ENCODE peak calls at places on chromosomes 13 and 19, in nine cellular contexts. A is NCI-H2107; J is NCI-H1092; O is T-helper 1 cell; C is cardiac fibroblast; Y is stimulated activated naive B cell treated with anti-CD40 and anti-IgM and Interleukin-4, amounts not matched to agents 10 μg/mL and 1 μg/mL and 100 μg/mL, for 72 hours; Q is brain microvascular endothelial cell; B is KBM-7; H is stimulated activated CD4-positive, alpha-beta T cell treated with anti-CD3 and anti-CD28 coated beads, Interleukin-12 subunit alpha, Interleukin-12 subunit beta, amount 100 ng/mL, for 24 hours. W is an unnamed sample.
A peak's percentile ranks its signal among the peaks of the same experiment; 100 is the strongest.

GRCh38 chr13:89726690-89727435 is 1620.6 kb upstream of the MIR17HG start:
- DNase-seq in H (no peak), A (no peak), Q (peak; percentile 0), B (no peak), O (no peak), Y (no peak), C (peak; percentile 52), J (no peak), W (no peak)

GRCh38 chr13:74134777-74135305 is 637 bp upstream of the KLF12 start:
- DNase-seq in C (peak; percentile 33), B (peak; percentile 35), A (peak; percentile 37), Y (peak; percentile 69), J (peak; percentile 78), H (peak; percentile 57), O (peak; percentile 55), Q (peak; percentile 33), W (no peak)

GRCh38 chr13:80251403-80251802 is 89.5 kb downstream of the SPRY2 start:
- DNase-seq in Y (no peak), A (no peak), C (peak; percentile 57), B (peak; percentile 44), H (no peak), J (no peak), O (no peak), Q (peak; percentile 52), W (peak; percentile 31)

GRCh38 chr13:50884270-50884669 is 25.3 kb upstream of the RNASEH2B start:
- DNase-seq in J (no peak), C (no peak), B (no peak), H (no peak), Q (no peak), A (no peak), O (no peak), Y (no peak), W (no peak)

GRCh38 chr19:31314849-31315620 is 34.2 kb downstream of the TSHZ3 start:
- DNase-seq in Q (no peak), Y (no peak), J (no peak), O (no peak), A (no peak), H (no peak), B (no peak), C (peak; percentile 17), W (no peak)

GRCh38 chr19:960601-960938 is 23.6 kb upstream of the WDR18 start:
- DNase-seq in C (no peak), B (no peak), H (no peak), J (no peak), Y (no peak), Q (no peak), A (no peak), O (no peak), W (no peak)

GRCh38 chr13:113820813-113821651 is 42.8 kb downstream of the GAS6 start:
- DNase-seq in Y (no peak), O (no peak), H (no peak), B (no peak), C (peak; percentile 93), Q (peak; percentile 92), J (peak; percentile 87), A (peak; percentile 58), W (peak; percentile 96)

GRCh38 chr19:48123907-48124675 is 13.5 kb upstream of the PLA2G4C start:
- DNase-seq in H (peak; percentile 22), C (peak; percentile 51), A (no peak), B (peak; percentile 15), J (no peak), O (no peak), Q (peak; percentile 67), Y (no peak), W (peak; percentile 63)

GRCh38 chr13:40440990-40441820 is 225.2 kb downstream of the FOXO1 start:
- DNase-seq in Q (no peak), B (no peak), O (no peak), Y (no peak), A (no peak), C (peak; percentile 69), J (no peak), H (no peak), W (no peak)

GRCh38 chr13:20716951-20717350 is 13.5 kb downstream of the IL17D start:
- DNase-seq in O (no peak), J (no peak), A (no peak), Q (no peak), C (no peak), Y (no peak), B (no peak), H (no peak), W (no peak)

GRCh38 chr13:87923713-87924112 is 252.5 kb downstream of the SLITRK5 start:
- DNase-seq in O (no peak), C (no peak), H (no peak), Y (no peak), A (no peak), B (no peak), Q (no peak), J (no peak), W (no peak)

GRCh38 chr19:2756477-2756876 is 16.7 kb upstream of the SLC39A3 start:
- DNase-seq in A (no peak), H (no peak), B (no peak), J (no peak), Y (no peak), C (no peak), O (no peak), Q (no peak), W (no peak)

GRCh38 chr19:469833-470232 is 9.0 kb upstream of the SHC2 start:
- DNase-seq in C (no peak), O (no peak), J (no peak), H (no peak), B (no peak), Q (no peak), Y (no peak), A (no peak), W (no peak)

GRCh38 chr13:101941095-101941777 is 460.6 kb downstream of the FGF14 start:
- DNase-seq in Y (no peak), B (no peak), J (no peak), A (no peak), Q (peak; percentile 11), C (peak; percentile 3), H (no peak), O (no peak), W (peak; percentile 14)

GRCh38 chr19:11306337-11306736 is 10.4 kb downstream of the TSPAN16 start:
- DNase-seq in J (no peak), C (no peak), A (no peak), B (no peak), O (no peak), H (no peak), Q (no peak), Y (no peak), W (no peak)

GRCh38 chr13:39455534-39456175 is 147.3 kb downstream of the LHFPL6 start:
- DNase-seq in B (no peak), O (no peak), H (no peak), Y (no peak), Q (peak; percentile 15), J (no peak), A (no peak), C (peak; percentile 34), W (peak; percentile 22)

GRCh38 chr19:38710928-38711725 is 33.1 kb downstream of the CAPN12 start:
- DNase-seq in B (no peak), Y (no peak), O (no peak), J (no peak), C (no peak), A (no peak), Q (no peak), H (no peak), W (no peak)

GRCh38 chr19:652467-653389 is 10.3 kb downstream of the RNF126 start:
- DNase-seq in B (no peak), O (no peak), Y (no peak), C (no peak), J (no peak), Q (no peak), A (no peak), H (no peak), W (no peak)

GRCh38 chr19:13629687-13630357 is 123.5 kb upstream of the CACNA1A start:
- DNase-seq in A (no peak), Y (peak; percentile 11), H (no peak), Q (no peak), C (peak; percentile 3), J (no peak), B (no peak), O (no peak), W (peak; percentile 22)